ENCODE peak calls at places on chromosome 17, in nine cellular contexts. One of them, this sample, is unnamed.

GRCh38 chr17:79459003-79459655 is 151.7 kb downstream of the RBFOX3 start:
- DNase-seq in HFFc6: no peak
- DNase-seq in tibial artery: no peak
- DNase-seq in lung: no peak
- DNase-seq in H9: peak
- DNase-seq in AG09309: no peak
- DNase-seq in neural crest cell: no peak
- DNase-seq in breast epithelium: no peak
- DNase-seq in activated CD8-positive, alpha-beta T cell treated with anti-CD3 and anti-CD28 coated beads for 36 hours: no peak
- DNase-seq in this sample: no peak

GRCh38 chr17:80831481-80831880 is 160.2 kb upstream of the CHMP6 start:
- DNase-seq in tibial artery: no peak
- DNase-seq in breast epithelium: no peak
- DNase-seq in activated CD8-positive, alpha-beta T cell treated with anti-CD3 and anti-CD28 coated beads for 36 hours: no peak
- DNase-seq in neural crest cell: no peak
- DNase-seq in AG09309: no peak
- DNase-seq in HFFc6: no peak
- DNase-seq in lung: no peak
- DNase-seq in H9: no peak
- DNase-seq in this sample: no peak

GRCh38 chr17:62781356-62781755 is 26.8 kb downstream of the MARCHF10 start:
- DNase-seq in AG09309: no peak
- DNase-seq in breast epithelium: no peak
- DNase-seq in HFFc6: no peak
- DNase-seq in tibial artery: no peak
- DNase-seq in lung: peak
- DNase-seq in H9: peak
- DNase-seq in activated CD8-positive, alpha-beta T cell treated with anti-CD3 and anti-CD28 coated beads for 36 hours: no peak
- DNase-seq in neural crest cell: no peak
- DNase-seq in this sample: no peak

GRCh38 chr17:28745777-28746473 is 2.1 kb downstream of the TRAF4 start:
- DNase-seq in neural crest cell: no peak
- DNase-seq in lung: peak
- DNase-seq in breast epithelium: peak
- DNase-seq in AG09309: no peak
- DNase-seq in activated CD8-positive, alpha-beta T cell treated with anti-CD3 and anti-CD28 coated beads for 36 hours: no peak
- DNase-seq in tibial artery: no peak
- DNase-seq in H9: peak
- DNase-seq in HFFc6: peak
- DNase-seq in this sample: peak

GRCh38 chr17:55722016-55722706 is 503 bp downstream of the TMEM100 start:
- DNase-seq in AG09309: no peak
- DNase-seq in lung: no peak
- DNase-seq in breast epithelium: no peak
- DNase-seq in HFFc6: no peak
- DNase-seq in tibial artery: no peak
- DNase-seq in activated CD8-positive, alpha-beta T cell treated with anti-CD3 and anti-CD28 coated beads for 36 hours: no peak
- DNase-seq in H9: no peak
- DNase-seq in neural crest cell: no peak
- DNase-seq in this sample: no peak

GRCh38 chr17:7582401-7583252 is 1.0 kb upstream of the MPDU1 start:
- DNase-seq in H9: peak
- DNase-seq in HFFc6: no peak
- DNase-seq in breast epithelium: no peak
- DNase-seq in lung: peak
- DNase-seq in tibial artery: no peak
- DNase-seq in neural crest cell: no peak
- DNase-seq in AG09309: no peak
- DNase-seq in activated CD8-positive, alpha-beta T cell treated with anti-CD3 and anti-CD28 coated beads for 36 hours: no peak
- DNase-seq in this sample: no peak

GRCh38 chr17:41567317-41567716 is 4.5 kb downstream of the KRT9 start:
- DNase-seq in activated CD8-positive, alpha-beta T cell treated with anti-CD3 and anti-CD28 coated beads for 36 hours: peak
- DNase-seq in breast epithelium: no peak
- DNase-seq in H9: no peak
- DNase-seq in AG09309: no peak
- DNase-seq in HFFc6: no peak
- DNase-seq in lung: no peak
- DNase-seq in tibial artery: no peak
- DNase-seq in neural crest cell: no peak
- DNase-seq in this sample: no peak

GRCh38 chr17:48100591-48101011 is 677 bp downstream of the CBX1 start:
- DNase-seq in HFFc6: peak
- DNase-seq in lung: peak
- DNase-seq in activated CD8-positive, alpha-beta T cell treated with anti-CD3 and anti-CD28 coated beads for 36 hours: no peak
- DNase-seq in neural crest cell: peak
- DNase-seq in breast epithelium: peak
- DNase-seq in H9: peak
- DNase-seq in AG09309: no peak
- DNase-seq in tibial artery: peak
- DNase-seq in this sample: peak

GRCh38 chr17:76528156-76528527 is 9.4 kb downstream of the CYGB start:
- DNase-seq in AG09309: no peak
- DNase-seq in lung: no peak
- DNase-seq in H9: no peak
- DNase-seq in breast epithelium: no peak
- DNase-seq in tibial artery: no peak
- DNase-seq in HFFc6: no peak
- DNase-seq in neural crest cell: no peak
- DNase-seq in activated CD8-positive, alpha-beta T cell treated with anti-CD3 and anti-CD28 coated beads for 36 hours: no peak
- DNase-seq in this sample: no peak

GRCh38 chr17:76529643-76530488 is 7.6 kb downstream of the CYGB start:
- DNase-seq in breast epithelium: peak
- DNase-seq in lung: peak
- DNase-seq in AG09309: peak
- DNase-seq in HFFc6: peak
- DNase-seq in activated CD8-positive, alpha-beta T cell treated with anti-CD3 and anti-CD28 coated beads for 36 hours: no peak
- DNase-seq in neural crest cell: no peak
- DNase-seq in tibial artery: peak
- DNase-seq in H9: no peak
- DNase-seq in this sample: peak

GRCh38 chr17:76528528-76529223 is 8.8 kb downstream of the CYGB start:
- DNase-seq in activated CD8-positive, alpha-beta T cell treated with anti-CD3 and anti-CD28 coated beads for 36 hours: no peak
- DNase-seq in breast epithelium: no peak
- DNase-seq in HFFc6: no peak
- DNase-seq in lung: no peak
- DNase-seq in tibial artery: peak
- DNase-seq in AG09309: no peak
- DNase-seq in H9: no peak
- DNase-seq in neural crest cell: no peak
- DNase-seq in this sample: no peak

GRCh38 chr17:76529224-76529642 is 8.3 kb downstream of the CYGB start:
- DNase-seq in HFFc6: peak
- DNase-seq in tibial artery: peak
- DNase-seq in breast epithelium: peak
- DNase-seq in activated CD8-positive, alpha-beta T cell treated with anti-CD3 and anti-CD28 coated beads for 36 hours: no peak
- DNase-seq in neural crest cell: no peak
- DNase-seq in AG09309: peak
- DNase-seq in lung: peak
- DNase-seq in H9: no peak
- DNase-seq in this sample: no peak

DNA sequence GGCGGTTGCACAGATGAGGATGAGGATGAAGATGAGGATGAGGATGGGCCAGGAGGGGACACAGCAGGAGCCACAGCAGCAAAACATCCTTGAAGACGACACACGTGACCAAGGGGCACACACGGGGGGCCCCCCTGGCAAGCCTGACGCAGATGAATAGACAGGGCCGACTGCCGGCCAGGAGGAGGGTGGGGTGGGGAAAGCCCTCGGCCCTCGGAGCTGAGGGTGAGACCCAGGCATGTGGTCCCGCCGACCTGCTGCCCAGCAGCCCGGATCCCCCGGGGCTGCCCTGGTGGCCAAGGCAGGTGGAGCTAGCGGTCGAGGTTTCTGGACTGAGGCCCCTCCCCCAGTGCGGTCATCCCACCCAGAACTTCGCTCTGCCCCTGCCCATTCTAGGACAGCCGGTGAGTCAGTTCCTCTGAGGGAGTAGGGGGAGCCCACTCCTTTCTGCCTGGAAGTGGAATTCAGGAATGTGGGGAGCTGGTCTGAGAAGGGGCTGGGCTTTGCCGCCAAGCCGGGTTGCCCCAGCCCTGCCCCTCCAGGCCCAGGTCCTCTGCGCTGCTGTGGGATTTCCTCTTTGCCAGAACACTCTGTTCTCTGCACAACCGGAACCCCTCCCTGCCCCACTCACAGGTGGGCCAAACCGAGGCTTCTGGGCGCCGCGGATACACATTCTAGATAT is 9.9 kb downstream of the CYGB start:
- DNase-seq in activated CD8-positive, alpha-beta T cell treated with anti-CD3 and anti-CD28 coated beads for 36 hours: peak
- DNase-seq in H9: peak
- DNase-seq in AG09309: no peak
- DNase-seq in HFFc6: no peak
- DNase-seq in neural crest cell: no peak
- DNase-seq in lung: peak
- DNase-seq in breast epithelium: no peak
- DNase-seq in tibial artery: no peak
- DNase-seq in this sample: peak
- TF ChIP-seq CTCF in activated CD8-positive, alpha-beta T cell treated with anti-CD3 and anti-CD28 coated beads for 36 hours: no peak
- TF ChIP-seq CTCF in H9: peak
- TF ChIP-seq CTCF in AG09309: peak
- TF ChIP-seq CTCF in HFFc6: no peak
- TF ChIP-seq CTCF in neural crest cell: no peak
- TF ChIP-seq CTCF in lung: no peak
- TF ChIP-seq CTCF in breast epithelium: peak
- TF ChIP-seq CTCF in tibial artery: peak
- TF ChIP-seq CTCF in this sample: no peak

GRCh38 chr17:44255915-44256314 is 12.0 kb downstream of the SLC4A1 start:
- DNase-seq in AG09309: no peak
- DNase-seq in HFFc6: no peak
- DNase-seq in tibial artery: no peak
- DNase-seq in breast epithelium: no peak
- DNase-seq in H9: no peak
- DNase-seq in lung: no peak
- DNase-seq in activated CD8-positive, alpha-beta T cell treated with anti-CD3 and anti-CD28 coated beads for 36 hours: no peak
- DNase-seq in neural crest cell: no peak
- DNase-seq in this sample: no peak

GRCh38 chr17:44256671-44257070 is 11.3 kb downstream of the SLC4A1 start:
- DNase-seq in H9: no peak
- DNase-seq in HFFc6: no peak
- DNase-seq in breast epithelium: no peak
- DNase-seq in tibial artery: no peak
- DNase-seq in neural crest cell: no peak
- DNase-seq in AG09309: no peak
- DNase-seq in lung: no peak
- DNase-seq in activated CD8-positive, alpha-beta T cell treated with anti-CD3 and anti-CD28 coated beads for 36 hours: no peak
- DNase-seq in this sample: no peak

GRCh38 chr17:44258811-44259351 is 9.1 kb downstream of the SLC4A1 start:
- DNase-seq in activated CD8-positive, alpha-beta T cell treated with anti-CD3 and anti-CD28 coated beads for 36 hours: no peak
- DNase-seq in breast epithelium: no peak
- DNase-seq in H9: no peak
- DNase-seq in lung: no peak
- DNase-seq in HFFc6: no peak
- DNase-seq in neural crest cell: no peak
- DNase-seq in AG09309: no peak
- DNase-seq in tibial artery: no peak
- DNase-seq in this sample: no peak

GRCh38 chr17:44260296-44260695 is 7.6 kb downstream of the SLC4A1 start:
- DNase-seq in HFFc6: no peak
- DNase-seq in neural crest cell: no peak
- DNase-seq in lung: no peak
- DNase-seq in activated CD8-positive, alpha-beta T cell treated with anti-CD3 and anti-CD28 coated beads for 36 hours: no peak
- DNase-seq in AG09309: no peak
- DNase-seq in breast epithelium: no peak
- DNase-seq in H9: no peak
- DNase-seq in tibial artery: no peak
- DNase-seq in this sample: no peak

GRCh38 chr17:44257815-44258750 is 9.9 kb downstream of the SLC4A1 start:
- DNase-seq in neural crest cell: no peak
- DNase-seq in lung: no peak
- DNase-seq in breast epithelium: no peak
- DNase-seq in AG09309: no peak
- DNase-seq in activated CD8-positive, alpha-beta T cell treated with anti-CD3 and anti-CD28 coated beads for 36 hours: no peak
- DNase-seq in H9: no peak
- DNase-seq in HFFc6: no peak
- DNase-seq in tibial artery: no peak
- DNase-seq in this sample: no peak
- TF ChIP-seq CTCF in neural crest cell: no peak
- TF ChIP-seq CTCF in lung: no peak
- TF ChIP-seq CTCF in breast epithelium: no peak
- TF ChIP-seq CTCF in AG09309: no peak
- TF ChIP-seq CTCF in activated CD8-positive, alpha-beta T cell treated with anti-CD3 and anti-CD28 coated beads for 36 hours: no peak
- TF ChIP-seq CTCF in H9: no peak
- TF ChIP-seq CTCF in HFFc6: no peak
- TF ChIP-seq CTCF in tibial artery: no peak
- TF ChIP-seq CTCF in this sample: no peak

GRCh38 chr17:82619641-82620040 is 28.6 kb downstream of the WDR45B start:
- DNase-seq in AG09309: no peak
- DNase-seq in neural crest cell: no peak
- DNase-seq in H9: no peak
- DNase-seq in lung: no peak
- DNase-seq in HFFc6: no peak
- DNase-seq in breast epithelium: no peak
- DNase-seq in tibial artery: no peak
- DNase-seq in activated CD8-positive, alpha-beta T cell treated with anti-CD3 and anti-CD28 coated beads for 36 hours: no peak
- DNase-seq in this sample: no peak

GRCh38 chr17:82627405-82627804 is 20.8 kb downstream of the WDR45B start:
- DNase-seq in HFFc6: no peak
- DNase-seq in AG09309: no peak
- DNase-seq in breast epithelium: no peak
- DNase-seq in lung: no peak
- DNase-seq in tibial artery: no peak
- DNase-seq in neural crest cell: no peak
- DNase-seq in activated CD8-positive, alpha-beta T cell treated with anti-CD3 and anti-CD28 coated beads for 36 hours: no peak
- DNase-seq in H9: no peak
- DNase-seq in this sample: no peak

GRCh38 chr17:82619211-82619610 is 29.0 kb downstream of the WDR45B start:
- DNase-seq in HFFc6: no peak
- DNase-seq in lung: no peak
- DNase-seq in breast epithelium: no peak
- DNase-seq in tibial artery: no peak
- DNase-seq in AG09309: no peak
- DNase-seq in H9: no peak
- DNase-seq in neural crest cell: no peak
- DNase-seq in activated CD8-positive, alpha-beta T cell treated with anti-CD3 and anti-CD28 coated beads for 36 hours: no peak
- DNase-seq in this sample: no peak

GRCh38 chr17:82627827-82628226 is 20.4 kb downstream of the WDR45B start:
- DNase-seq in lung: no peak
- DNase-seq in H9: no peak
- DNase-seq in activated CD8-positive, alpha-beta T cell treated with anti-CD3 and anti-CD28 coated beads for 36 hours: no peak
- DNase-seq in AG09309: no peak
- DNase-seq in tibial artery: peak
- DNase-seq in HFFc6: no peak
- DNase-seq in breast epithelium: no peak
- DNase-seq in neural crest cell: no peak
- DNase-seq in this sample: no peak

GRCh38 chr17:82623707-82624106 is 24.5 kb downstream of the WDR45B start:
- DNase-seq in breast epithelium: no peak
- DNase-seq in activated CD8-positive, alpha-beta T cell treated with anti-CD3 and anti-CD28 coated beads for 36 hours: no peak
- DNase-seq in AG09309: peak
- DNase-seq in lung: no peak
- DNase-seq in H9: no peak
- DNase-seq in neural crest cell: no peak
- DNase-seq in HFFc6: no peak
- DNase-seq in tibial artery: no peak
- DNase-seq in this sample: no peak
- TF ChIP-seq CTCF in breast epithelium: no peak
- TF ChIP-seq CTCF in activated CD8-positive, alpha-beta T cell treated with anti-CD3 and anti-CD28 coated beads for 36 hours: no peak
- TF ChIP-seq CTCF in AG09309: no peak
- TF ChIP-seq CTCF in lung: no peak
- TF ChIP-seq CTCF in H9: no peak
- TF ChIP-seq CTCF in neural crest cell: no peak
- TF ChIP-seq CTCF in HFFc6: no peak
- TF ChIP-seq CTCF in tibial artery: no peak
- TF ChIP-seq CTCF in this sample: no peak

GRCh38 chr17:61426482-61427304 is 25.5 kb upstream of the TBX4 start:
- DNase-seq in H9: no peak
- DNase-seq in tibial artery: no peak
- DNase-seq in HFFc6: peak
- DNase-seq in neural crest cell: no peak
- DNase-seq in breast epithelium: no peak
- DNase-seq in AG09309: no peak
- DNase-seq in lung: no peak
- DNase-seq in activated CD8-positive, alpha-beta T cell treated with anti-CD3 and anti-CD28 coated beads for 36 hours: no peak
- DNase-seq in this sample: no peak

GRCh38 chr17:61427567-61427966 is 24.7 kb upstream of the TBX4 start:
- DNase-seq in HFFc6: no peak
- DNase-seq in lung: no peak
- DNase-seq in neural crest cell: no peak
- DNase-seq in tibial artery: no peak
- DNase-seq in H9: no peak
- DNase-seq in breast epithelium: no peak
- DNase-seq in activated CD8-positive, alpha-beta T cell treated with anti-CD3 and anti-CD28 coated beads for 36 hours: no peak
- DNase-seq in AG09309: no peak
- DNase-seq in this sample: no peak

GRCh38 chr17:61422869-61423268 is 23.2 kb downstream of the TBX2 start:
- DNase-seq in H9: no peak
- DNase-seq in tibial artery: no peak
- DNase-seq in AG09309: no peak
- DNase-seq in HFFc6: no peak
- DNase-seq in lung: no peak
- DNase-seq in breast epithelium: no peak
- DNase-seq in neural crest cell: no peak
- DNase-seq in activated CD8-positive, alpha-beta T cell treated with anti-CD3 and anti-CD28 coated beads for 36 hours: no peak
- DNase-seq in this sample: no peak

GRCh38 chr17:61423967-61424649 is 24.5 kb downstream of the TBX2 start:
- DNase-seq in lung: no peak
- DNase-seq in tibial artery: no peak
- DNase-seq in HFFc6: no peak
- DNase-seq in AG09309: no peak
- DNase-seq in activated CD8-positive, alpha-beta T cell treated with anti-CD3 and anti-CD28 coated beads for 36 hours: no peak
- DNase-seq in neural crest cell: no peak
- DNase-seq in H9: no peak
- DNase-seq in breast epithelium: no peak
- DNase-seq in this sample: no peak

GRCh38 chr17:61425682-61426481 is 26.2 kb downstream of the TBX2 start:
- DNase-seq in lung: no peak
- DNase-seq in neural crest cell: no peak
- DNase-seq in tibial artery: no peak
- DNase-seq in H9: peak
- DNase-seq in AG09309: no peak
- DNase-seq in HFFc6: no peak
- DNase-seq in breast epithelium: no peak
- DNase-seq in activated CD8-positive, alpha-beta T cell treated with anti-CD3 and anti-CD28 coated beads for 36 hours: no peak
- DNase-seq in this sample: no peak
- TF ChIP-seq CTCF in lung: no peak
- TF ChIP-seq CTCF in neural crest cell: no peak
- TF ChIP-seq CTCF in tibial artery: no peak
- TF ChIP-seq CTCF in H9: peak
- TF ChIP-seq CTCF in AG09309: peak
- TF ChIP-seq CTCF in HFFc6: peak
- TF ChIP-seq CTCF in breast epithelium: no peak
- TF ChIP-seq CTCF in activated CD8-positive, alpha-beta T cell treated with anti-CD3 and anti-CD28 coated beads for 36 hours: no peak
- TF ChIP-seq CTCF in this sample: no peak